ENCODE peak calls at places on chromosome 11, in ten cellular contexts. One of them, this sample, is unnamed.

GRCh38 chr11:123578778-123579481 is 75.5 kb downstream of the SCN3B start:
- DNase-seq in upper lobe of right lung: no peak
- DNase-seq in heart right ventricle: no peak
- DNase-seq in heart left ventricle: no peak
- DNase-seq in neuronal stem cell: no peak
- DNase-seq in esophagus muscularis mucosa: no peak
- DNase-seq in ovary: no peak
- DNase-seq in stomach: no peak
- DNase-seq in CD8-positive, alpha-beta memory T cell: no peak
- DNase-seq in GM23338: no peak
- DNase-seq in this sample: no peak

GRCh38 chr11:108562746-108563581 is 30.6 kb downstream of the EXPH5 start:
- DNase-seq in upper lobe of right lung: no peak
- DNase-seq in heart right ventricle: no peak
- DNase-seq in heart left ventricle: no peak
- DNase-seq in neuronal stem cell: no peak
- DNase-seq in esophagus muscularis mucosa: no peak
- DNase-seq in ovary: no peak
- DNase-seq in stomach: no peak
- DNase-seq in CD8-positive, alpha-beta memory T cell: no peak
- DNase-seq in GM23338: no peak
- DNase-seq in this sample: no peak

GRCh38 chr11:96067160-96067559 is 143.3 kb upstream of the MTMR2 start:
- DNase-seq in upper lobe of right lung: no peak
- DNase-seq in heart right ventricle: no peak
- DNase-seq in heart left ventricle: no peak
- DNase-seq in neuronal stem cell: no peak
- DNase-seq in esophagus muscularis mucosa: no peak
- DNase-seq in ovary: no peak
- DNase-seq in stomach: no peak
- DNase-seq in CD8-positive, alpha-beta memory T cell: no peak
- DNase-seq in GM23338: no peak
- DNase-seq in this sample: no peak

GRCh38 chr11:65448418-65449196 is 26.0 kb downstream of the NEAT1 start:
- DNase-seq in upper lobe of right lung: no peak
- DNase-seq in heart right ventricle: no peak
- DNase-seq in heart left ventricle: no peak
- DNase-seq in neuronal stem cell: no peak
- DNase-seq in esophagus muscularis mucosa: no peak
- DNase-seq in ovary: no peak
- DNase-seq in stomach: peak; percentile 26
- DNase-seq in CD8-positive, alpha-beta memory T cell: no peak
- DNase-seq in GM23338: peak; percentile 46
- DNase-seq in this sample: no peak

GRCh38 chr11:19615503-19615902 is 97.1 kb upstream of the NAV2 start:
- DNase-seq in upper lobe of right lung: no peak
- DNase-seq in heart right ventricle: no peak
- DNase-seq in heart left ventricle: no peak
- DNase-seq in neuronal stem cell: no peak
- DNase-seq in esophagus muscularis mucosa: no peak
- DNase-seq in ovary: no peak
- DNase-seq in stomach: no peak
- DNase-seq in CD8-positive, alpha-beta memory T cell: no peak
- DNase-seq in GM23338: no peak
- DNase-seq in this sample: no peak

GRCh38 chr11:17864478-17864941 is 129.9 kb downstream of the KCNC1 start:
- DNase-seq in upper lobe of right lung: no peak
- DNase-seq in heart right ventricle: no peak
- DNase-seq in heart left ventricle: no peak
- DNase-seq in neuronal stem cell: no peak
- DNase-seq in esophagus muscularis mucosa: no peak
- DNase-seq in ovary: no peak
- DNase-seq in stomach: peak; percentile 32
- DNase-seq in CD8-positive, alpha-beta memory T cell: no peak
- DNase-seq in GM23338: peak; percentile 77
- DNase-seq in this sample: peak; percentile 26

GRCh38 chr11:75474878-75475766 is 42.1 kb upstream of the KLHL35 start:
- DNase-seq in upper lobe of right lung: peak; percentile 74
- DNase-seq in heart right ventricle: peak; percentile 70
- DNase-seq in heart left ventricle: peak; percentile 63
- DNase-seq in neuronal stem cell: no peak
- DNase-seq in esophagus muscularis mucosa: no peak
- DNase-seq in ovary: peak; percentile 69
- DNase-seq in stomach: peak; percentile 33
- DNase-seq in CD8-positive, alpha-beta memory T cell: peak; percentile 52
- DNase-seq in GM23338: peak; percentile 95
- DNase-seq in this sample: peak; percentile 45

GRCh38 chr11:96122601-96123044 is 198.7 kb upstream of the MTMR2 start:
- DNase-seq in upper lobe of right lung: no peak
- DNase-seq in heart right ventricle: no peak
- DNase-seq in heart left ventricle: no peak
- DNase-seq in neuronal stem cell: no peak
- DNase-seq in esophagus muscularis mucosa: no peak
- DNase-seq in ovary: no peak
- DNase-seq in stomach: no peak
- DNase-seq in CD8-positive, alpha-beta memory T cell: no peak
- DNase-seq in GM23338: no peak
- DNase-seq in this sample: no peak

GRCh38 chr11:110331626-110332025 is 35.2 kb upstream of the RDX start:
- DNase-seq in upper lobe of right lung: no peak
- DNase-seq in heart right ventricle: no peak
- DNase-seq in heart left ventricle: no peak
- DNase-seq in neuronal stem cell: no peak
- DNase-seq in esophagus muscularis mucosa: no peak
- DNase-seq in ovary: no peak
- DNase-seq in stomach: no peak
- DNase-seq in CD8-positive, alpha-beta memory T cell: no peak
- DNase-seq in GM23338: no peak
- DNase-seq in this sample: no peak

GRCh38 chr11:72353861-72354260 is 80.5 kb downstream of the CLPB start:
- DNase-seq in upper lobe of right lung: no peak
- DNase-seq in heart right ventricle: no peak
- DNase-seq in heart left ventricle: no peak
- DNase-seq in neuronal stem cell: no peak
- DNase-seq in esophagus muscularis mucosa: no peak
- DNase-seq in ovary: no peak
- DNase-seq in stomach: peak; percentile 28
- DNase-seq in CD8-positive, alpha-beta memory T cell: no peak
- DNase-seq in GM23338: peak; percentile 62
- DNase-seq in this sample: no peak

GRCh38 chr11:95337175-95337957 is 106.4 kb upstream of the SESN3 start:
- DNase-seq in upper lobe of right lung: peak; percentile 68
- DNase-seq in heart right ventricle: peak; percentile 81
- DNase-seq in heart left ventricle: peak; percentile 74
- DNase-seq in neuronal stem cell: peak; percentile 49
- DNase-seq in esophagus muscularis mucosa: peak; percentile 92
- DNase-seq in ovary: peak; percentile 72
- DNase-seq in stomach: peak; percentile 38
- DNase-seq in CD8-positive, alpha-beta memory T cell: no peak
- DNase-seq in GM23338: peak; percentile 64
- DNase-seq in this sample: peak; percentile 42

GRCh38 chr11:113613619-113614018 is 92.5 kb downstream of the TMPRSS5 start:
- DNase-seq in upper lobe of right lung: no peak
- DNase-seq in heart right ventricle: no peak
- DNase-seq in heart left ventricle: no peak
- DNase-seq in neuronal stem cell: no peak
- DNase-seq in esophagus muscularis mucosa: no peak
- DNase-seq in ovary: no peak
- DNase-seq in stomach: no peak
- DNase-seq in CD8-positive, alpha-beta memory T cell: no peak
- DNase-seq in GM23338: peak; percentile 14
- DNase-seq in this sample: no peak

GRCh38 chr11:20137637-20138036 is 22.6 kb downstream of the DBX1 start:
- DNase-seq in upper lobe of right lung: no peak
- DNase-seq in heart right ventricle: no peak
- DNase-seq in heart left ventricle: no peak
- DNase-seq in neuronal stem cell: no peak
- DNase-seq in esophagus muscularis mucosa: no peak
- DNase-seq in ovary: no peak
- DNase-seq in stomach: no peak
- DNase-seq in CD8-positive, alpha-beta memory T cell: no peak
- DNase-seq in GM23338: no peak
- DNase-seq in this sample: no peak

GRCh38 chr11:30346068-30346688 is 23.3 kb downstream of the ARL14EP start:
- DNase-seq in upper lobe of right lung: no peak
- DNase-seq in heart right ventricle: peak; percentile 19
- DNase-seq in heart left ventricle: no peak
- DNase-seq in neuronal stem cell: peak; percentile 58
- DNase-seq in esophagus muscularis mucosa: no peak
- DNase-seq in ovary: no peak
- DNase-seq in stomach: no peak
- DNase-seq in CD8-positive, alpha-beta memory T cell: no peak
- DNase-seq in GM23338: peak; percentile 83
- DNase-seq in this sample: no peak

GRCh38 chr11:125062931-125063428 is at the start of gene SLC37A2:
- DNase-seq in upper lobe of right lung: peak; percentile 88
- DNase-seq in heart right ventricle: peak; percentile 58
- DNase-seq in heart left ventricle: peak; percentile 59
- DNase-seq in neuronal stem cell: peak; percentile 62
- DNase-seq in esophagus muscularis mucosa: peak; percentile 92
- DNase-seq in ovary: peak; percentile 65
- DNase-seq in stomach: peak; percentile 73
- DNase-seq in CD8-positive, alpha-beta memory T cell: peak; percentile 36
- DNase-seq in GM23338: peak; percentile 80
- DNase-seq in this sample: peak; percentile 40

GRCh38 chr11:68956142-68956541 is 24.6 kb downstream of the MRGPRD start:
- DNase-seq in upper lobe of right lung: peak; percentile 64
- DNase-seq in heart right ventricle: no peak
- DNase-seq in heart left ventricle: no peak
- DNase-seq in neuronal stem cell: no peak
- DNase-seq in esophagus muscularis mucosa: no peak
- DNase-seq in ovary: no peak
- DNase-seq in stomach: no peak
- DNase-seq in CD8-positive, alpha-beta memory T cell: peak; percentile 22
- DNase-seq in GM23338: peak; percentile 64
- DNase-seq in this sample: no peak
- H3K27ac ChIP-seq in upper lobe of right lung: no peak overlapping the region
- H3K27ac ChIP-seq in heart right ventricle: no peak overlapping the region
- H3K27ac ChIP-seq in heart left ventricle: no peak overlapping the region
- H3K27ac ChIP-seq in neuronal stem cell: no peak overlapping the region
- H3K27ac ChIP-seq in esophagus muscularis mucosa: peak overlapping the region; percentile 82
- H3K27ac ChIP-seq in ovary: no peak overlapping the region
- H3K27ac ChIP-seq in stomach: no peak overlapping the region
- H3K27ac ChIP-seq in CD8-positive, alpha-beta memory T cell: no peak overlapping the region
- H3K27ac ChIP-seq in GM23338: no peak overlapping the region
- H3K27ac ChIP-seq in this sample: no peak overlapping the region

DNA sequence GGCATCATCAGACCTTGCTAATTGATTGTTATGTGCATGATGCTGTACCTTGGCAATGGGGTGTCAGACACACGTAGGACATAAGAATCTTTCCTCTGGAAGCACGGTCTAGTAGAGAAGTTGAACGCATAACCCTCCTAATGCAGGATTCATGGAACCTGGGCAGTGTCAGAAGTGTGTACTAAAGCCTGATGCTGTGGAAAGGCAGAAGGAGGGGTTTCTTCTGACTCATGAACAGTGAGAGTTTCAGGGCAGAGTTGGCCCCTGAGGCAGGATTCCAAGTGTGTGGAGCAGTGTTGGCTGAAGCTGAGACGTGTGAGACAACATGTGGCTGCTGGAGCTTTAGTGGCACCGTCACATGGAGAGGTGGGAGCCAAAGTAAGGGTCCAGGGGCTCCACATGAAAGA is 3.5 kb downstream of the PANX1 start:
- DNase-seq in upper lobe of right lung: no peak
- DNase-seq in heart right ventricle: peak; percentile 29
- DNase-seq in heart left ventricle: no peak
- DNase-seq in neuronal stem cell: no peak
- DNase-seq in esophagus muscularis mucosa: no peak
- DNase-seq in ovary: no peak
- DNase-seq in stomach: no peak
- DNase-seq in CD8-positive, alpha-beta memory T cell: no peak
- DNase-seq in GM23338: no peak
- DNase-seq in this sample: no peak
- H3K4me1 ChIP-seq in upper lobe of right lung: peaks cover 65% of the 10 kb centered on the region
- H3K4me1 ChIP-seq in heart right ventricle: peaks cover 18% of the 10 kb centered on the region
- H3K4me1 ChIP-seq in heart left ventricle: no peaks in the 10 kb centered on the region
- H3K4me1 ChIP-seq in neuronal stem cell: peaks cover 11% of the 10 kb centered on the region
- H3K4me1 ChIP-seq in esophagus muscularis mucosa: peaks cover 71% of the 10 kb centered on the region
- H3K4me1 ChIP-seq in ovary: peaks cover 23% of the 10 kb centered on the region
- H3K4me1 ChIP-seq in stomach: peaks cover 80% of the 10 kb centered on the region
- H3K4me1 ChIP-seq in CD8-positive, alpha-beta memory T cell: peaks cover 52% of the 10 kb centered on the region
- H3K4me1 ChIP-seq in GM23338: peaks cover 70% of the 10 kb centered on the region
- H3K4me1 ChIP-seq in this sample: no peaks in the 10 kb centered on the region

DNA sequence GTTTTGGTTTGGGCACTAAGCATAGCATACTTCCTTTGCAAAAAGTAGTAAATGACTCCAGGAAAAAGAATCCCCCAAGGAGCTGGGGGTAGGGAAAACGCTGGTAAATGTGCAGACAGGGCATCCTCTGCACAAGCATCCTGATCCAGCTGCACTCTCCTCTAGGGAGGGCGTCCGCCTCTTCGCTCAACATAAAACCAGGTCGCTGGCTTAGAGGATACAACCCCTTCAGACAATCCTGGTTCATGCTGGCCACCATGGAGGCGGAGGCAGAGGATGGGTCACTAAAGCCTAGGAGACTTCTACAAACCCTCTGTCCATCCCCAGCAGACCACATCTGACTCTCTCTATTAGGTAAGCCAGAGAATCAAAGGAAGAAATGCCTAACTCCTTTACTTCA is 14.2 kb downstream of the PCSK7 start:
- DNase-seq in upper lobe of right lung: no peak
- DNase-seq in heart right ventricle: no peak
- DNase-seq in heart left ventricle: no peak
- DNase-seq in neuronal stem cell: no peak
- DNase-seq in esophagus muscularis mucosa: no peak
- DNase-seq in ovary: peak; percentile 24
- DNase-seq in stomach: no peak
- DNase-seq in CD8-positive, alpha-beta memory T cell: no peak
- DNase-seq in GM23338: no peak
- DNase-seq in this sample: no peak
- H3K27ac ChIP-seq in upper lobe of right lung: peak overlapping the region; percentile 48
- H3K27ac ChIP-seq in heart right ventricle: peak overlapping the region; percentile 93
- H3K27ac ChIP-seq in heart left ventricle: peak overlapping the region; percentile 85
- H3K27ac ChIP-seq in neuronal stem cell: no peak overlapping the region
- H3K27ac ChIP-seq in esophagus muscularis mucosa: peak overlapping the region; percentile 95
- H3K27ac ChIP-seq in ovary: peak overlapping the region; percentile 78
- H3K27ac ChIP-seq in stomach: peak overlapping the region; percentile 83
- H3K27ac ChIP-seq in CD8-positive, alpha-beta memory T cell: no peak overlapping the region
- H3K27ac ChIP-seq in GM23338: no peak overlapping the region
- H3K27ac ChIP-seq in this sample: peak overlapping the region; percentile 67

DNA sequence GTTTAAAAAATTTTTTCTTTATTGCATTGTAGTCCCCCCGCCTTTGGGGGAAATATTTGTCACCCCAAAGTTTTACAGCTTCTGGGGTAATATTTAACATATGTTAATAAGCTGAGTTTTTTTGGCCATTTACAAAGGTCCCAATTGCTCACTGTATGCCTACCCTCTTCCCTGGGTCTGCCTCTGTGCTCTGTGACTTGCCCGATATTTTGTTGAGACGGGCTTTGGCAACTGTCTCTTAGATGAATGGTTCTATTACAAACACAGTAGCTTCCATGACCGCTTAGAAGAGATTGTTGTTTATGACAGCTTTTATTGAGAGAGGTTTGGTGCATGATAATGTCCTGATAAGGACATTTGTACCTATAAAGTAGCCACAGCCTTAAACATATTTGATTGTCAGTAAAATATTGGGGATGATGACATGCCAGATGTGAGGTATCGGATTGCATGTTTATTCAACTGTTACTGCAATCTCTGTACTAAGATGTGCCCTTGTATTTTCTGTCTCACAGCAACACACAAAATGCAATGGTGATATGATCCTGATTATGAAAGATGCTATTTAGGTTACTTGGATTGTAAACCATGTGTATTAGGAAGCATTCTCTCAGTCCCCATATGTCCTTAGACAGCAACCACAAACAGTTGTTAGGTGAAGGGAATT is 103.1 kb downstream of the TEAD1 start:
- DNase-seq in upper lobe of right lung: no peak
- DNase-seq in heart right ventricle: no peak
- DNase-seq in heart left ventricle: no peak
- DNase-seq in neuronal stem cell: no peak
- DNase-seq in esophagus muscularis mucosa: no peak
- DNase-seq in ovary: no peak
- DNase-seq in stomach: no peak
- DNase-seq in CD8-positive, alpha-beta memory T cell: no peak
- DNase-seq in GM23338: no peak
- DNase-seq in this sample: no peak
- H3K4me1 ChIP-seq in upper lobe of right lung: no peaks in the 10 kb centered on the region
- H3K4me1 ChIP-seq in heart right ventricle: no peaks in the 10 kb centered on the region
- H3K4me1 ChIP-seq in heart left ventricle: no peaks in the 10 kb centered on the region
- H3K4me1 ChIP-seq in neuronal stem cell: no peaks in the 10 kb centered on the region
- H3K4me1 ChIP-seq in esophagus muscularis mucosa: peaks cover 30% of the 10 kb centered on the region
- H3K4me1 ChIP-seq in ovary: peaks cover 6% of the 10 kb centered on the region
- H3K4me1 ChIP-seq in stomach: peaks cover 12% of the 10 kb centered on the region
- H3K4me1 ChIP-seq in CD8-positive, alpha-beta memory T cell: no peaks in the 10 kb centered on the region
- H3K4me1 ChIP-seq in GM23338: peaks cover 39% of the 10 kb centered on the region
- H3K4me1 ChIP-seq in this sample: no peaks in the 10 kb centered on the region

This sample was measured in colonic mucosa.